ENCODE peak calls at places on chromosome 9, in six cellular contexts. One of them, this sample, is unnamed.

GRCh38 chr9:115022760-115023434 is 92.5 kb upstream of the TNFSF8 start:
- DNase-seq in lower lobe of right lung: no peak
- DNase-seq in NT2/D1: no peak
- DNase-seq in prostate gland: no peak
- DNase-seq in fibroblast of the aortic adventitia: peak
- DNase-seq in fibroblast of villous mesenchyme: no peak
- DNase-seq in this sample: no peak

GRCh38 chr9:75964431-75964830 is 74.0 kb downstream of the PCSK5 start:
- DNase-seq in prostate gland: no peak
- DNase-seq in NT2/D1: no peak
- DNase-seq in fibroblast of the aortic adventitia: peak
- DNase-seq in lower lobe of right lung: no peak
- DNase-seq in fibroblast of villous mesenchyme: no peak
- DNase-seq in this sample: peak

GRCh38 chr9:32431940-32432555 is 47.6 kb downstream of the ACO1 start:
- DNase-seq in fibroblast of villous mesenchyme: peak
- DNase-seq in prostate gland: peak
- DNase-seq in NT2/D1: no peak
- DNase-seq in fibroblast of the aortic adventitia: peak
- DNase-seq in lower lobe of right lung: no peak
- DNase-seq in this sample: peak

GRCh38 chr9:83219154-83219923 is 156.4 kb upstream of the RASEF start:
- DNase-seq in lower lobe of right lung: peak
- DNase-seq in prostate gland: peak
- DNase-seq in NT2/D1: peak
- DNase-seq in fibroblast of the aortic adventitia: peak
- DNase-seq in fibroblast of villous mesenchyme: peak
- DNase-seq in this sample: peak

GRCh38 chr9:91024841-91025240 is 223.2 kb downstream of the SYK start:
- DNase-seq in lower lobe of right lung: no peak
- DNase-seq in fibroblast of the aortic adventitia: no peak
- DNase-seq in prostate gland: no peak
- DNase-seq in NT2/D1: no peak
- DNase-seq in fibroblast of villous mesenchyme: no peak
- DNase-seq in this sample: no peak

GRCh38 chr9:3490957-3491356 is 34.8 kb downstream of the RFX3 start:
- DNase-seq in fibroblast of the aortic adventitia: no peak
- DNase-seq in NT2/D1: no peak
- DNase-seq in prostate gland: no peak
- DNase-seq in lower lobe of right lung: no peak
- DNase-seq in fibroblast of villous mesenchyme: no peak
- DNase-seq in this sample: no peak

GRCh38 chr9:127516835-127517607 is 65.7 kb downstream of the LRSAM1 start:
- DNase-seq in lower lobe of right lung: no peak
- DNase-seq in NT2/D1: no peak
- DNase-seq in fibroblast of villous mesenchyme: no peak
- DNase-seq in fibroblast of the aortic adventitia: no peak
- DNase-seq in prostate gland: no peak
- DNase-seq in this sample: no peak

GRCh38 chr9:3161912-3162311 is 318.0 kb upstream of the PUM3 start:
- DNase-seq in lower lobe of right lung: no peak
- DNase-seq in prostate gland: no peak
- DNase-seq in NT2/D1: no peak
- DNase-seq in fibroblast of villous mesenchyme: no peak
- DNase-seq in fibroblast of the aortic adventitia: no peak
- DNase-seq in this sample: no peak

GRCh38 chr9:115154969-115155534 is 37.1 kb upstream of the TNC start:
- DNase-seq in fibroblast of villous mesenchyme: no peak
- DNase-seq in prostate gland: no peak
- DNase-seq in fibroblast of the aortic adventitia: no peak
- DNase-seq in NT2/D1: no peak
- DNase-seq in lower lobe of right lung: no peak
- DNase-seq in this sample: no peak

GRCh38 chr9:35508069-35508468 is 18.2 kb downstream of the RUSC2 start:
- DNase-seq in lower lobe of right lung: no peak
- DNase-seq in fibroblast of villous mesenchyme: no peak
- DNase-seq in fibroblast of the aortic adventitia: no peak
- DNase-seq in prostate gland: no peak
- DNase-seq in NT2/D1: no peak
- DNase-seq in this sample: no peak

GRCh38 chr9:137423810-137424291 is 658 bp downstream of the NOXA1 start:
- DNase-seq in fibroblast of villous mesenchyme: no peak
- DNase-seq in lower lobe of right lung: peak
- DNase-seq in fibroblast of the aortic adventitia: no peak
- DNase-seq in NT2/D1: no peak
- DNase-seq in prostate gland: no peak
- DNase-seq in this sample: peak

GRCh38 chr9:135501261-135502167 is 1.0 kb downstream of the MRPS2 start:
- DNase-seq in prostate gland: no peak
- DNase-seq in NT2/D1: no peak
- DNase-seq in lower lobe of right lung: peak
- DNase-seq in fibroblast of villous mesenchyme: no peak
- DNase-seq in fibroblast of the aortic adventitia: no peak
- DNase-seq in this sample: no peak

GRCh38 chr9:83965350-83966208 is 14.4 kb downstream of the HNRNPK start:
- DNase-seq in NT2/D1: no peak
- DNase-seq in prostate gland: no peak
- DNase-seq in fibroblast of the aortic adventitia: peak
- DNase-seq in lower lobe of right lung: no peak
- DNase-seq in fibroblast of villous mesenchyme: peak
- DNase-seq in this sample: no peak

GRCh38 chr9:33170464-33171156 is 3.5 kb upstream of the B4GALT1 start:
- DNase-seq in NT2/D1: no peak
- DNase-seq in lower lobe of right lung: peak
- DNase-seq in fibroblast of villous mesenchyme: peak
- DNase-seq in prostate gland: peak
- DNase-seq in fibroblast of the aortic adventitia: no peak
- DNase-seq in this sample: peak

GRCh38 chr9:20557286-20557685 is 65.0 kb downstream of the MLLT3 start:
- DNase-seq in lower lobe of right lung: no peak
- DNase-seq in NT2/D1: no peak
- DNase-seq in fibroblast of the aortic adventitia: no peak
- DNase-seq in prostate gland: no peak
- DNase-seq in fibroblast of villous mesenchyme: no peak
- DNase-seq in this sample: no peak

GRCh38 chr9:113728989-113729388 is 147.1 kb upstream of the ZNF618 start:
- DNase-seq in fibroblast of the aortic adventitia: no peak
- DNase-seq in prostate gland: no peak
- DNase-seq in lower lobe of right lung: no peak
- DNase-seq in fibroblast of villous mesenchyme: no peak
- DNase-seq in NT2/D1: no peak
- DNase-seq in this sample: no peak

GRCh38 chr9:106920701-106921283 is 57.8 kb downstream of the ZNF462 start:
- DNase-seq in lower lobe of right lung: no peak
- DNase-seq in prostate gland: no peak
- DNase-seq in fibroblast of the aortic adventitia: peak
- DNase-seq in fibroblast of villous mesenchyme: peak
- DNase-seq in NT2/D1: no peak
- DNase-seq in this sample: peak
- H3K4me3 ChIP-seq in lower lobe of right lung: no peak
- H3K4me3 ChIP-seq in prostate gland: no peak
- H3K4me3 ChIP-seq in fibroblast of the aortic adventitia: peak
- H3K4me3 ChIP-seq in fibroblast of villous mesenchyme: peak
- H3K4me3 ChIP-seq in NT2/D1: no peak
- H3K4me3 ChIP-seq in this sample: no peak

GRCh38 chr9:70601000-70601929 is 186.8 kb upstream of the KLF9 start:
- DNase-seq in fibroblast of villous mesenchyme: peak
- DNase-seq in fibroblast of the aortic adventitia: peak
- DNase-seq in prostate gland: peak
- DNase-seq in lower lobe of right lung: peak
- DNase-seq in NT2/D1: no peak
- DNase-seq in this sample: peak
- H3K4me3 ChIP-seq in fibroblast of villous mesenchyme: peak
- H3K4me3 ChIP-seq in fibroblast of the aortic adventitia: peak
- H3K4me3 ChIP-seq in prostate gland: no peak
- H3K4me3 ChIP-seq in lower lobe of right lung: peak
- H3K4me3 ChIP-seq in NT2/D1: no peak
- H3K4me3 ChIP-seq in this sample: no peak

GRCh38 chr9:106581973-106582372 is 281.0 kb upstream of the ZNF462 start:
- DNase-seq in prostate gland: no peak
- DNase-seq in fibroblast of villous mesenchyme: no peak
- DNase-seq in lower lobe of right lung: no peak
- DNase-seq in fibroblast of the aortic adventitia: no peak
- DNase-seq in NT2/D1: no peak
- DNase-seq in this sample: no peak
- H3K4me3 ChIP-seq in prostate gland: no peak
- H3K4me3 ChIP-seq in fibroblast of villous mesenchyme: no peak
- H3K4me3 ChIP-seq in lower lobe of right lung: no peak
- H3K4me3 ChIP-seq in fibroblast of the aortic adventitia: no peak
- H3K4me3 ChIP-seq in NT2/D1: no peak
- H3K4me3 ChIP-seq in this sample: no peak

DNA sequence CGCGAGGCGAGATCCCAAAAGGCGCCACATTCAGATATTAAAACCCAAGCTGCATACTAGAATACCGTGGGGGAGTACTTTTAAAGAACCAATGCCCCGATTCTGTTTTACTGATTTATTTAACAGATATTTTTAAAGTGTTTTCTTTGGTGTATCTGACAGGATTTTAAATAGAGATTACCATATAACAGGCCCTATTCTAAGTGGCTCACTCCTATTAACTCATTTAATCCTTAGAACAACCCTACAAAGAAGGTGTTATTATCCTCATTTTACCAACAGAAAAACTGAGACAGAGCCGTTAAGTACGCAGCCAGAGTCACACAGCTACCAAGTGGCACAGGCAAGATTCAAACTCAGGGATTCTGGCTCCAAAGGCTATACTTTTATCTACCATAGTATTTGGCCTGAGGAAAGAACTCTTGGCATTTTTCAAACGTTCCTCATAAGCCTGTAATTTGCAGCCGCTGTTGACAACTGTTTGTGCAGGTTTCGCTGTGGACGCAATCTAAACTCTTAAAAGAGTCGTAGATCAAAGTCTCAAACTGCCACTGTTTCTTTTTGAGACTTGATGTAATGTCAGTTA is 550 bp upstream of the TMEM245 start:
- DNase-seq in fibroblast of the aortic adventitia: no peak
- DNase-seq in prostate gland: no peak
- DNase-seq in NT2/D1: no peak
- DNase-seq in lower lobe of right lung: no peak
- DNase-seq in fibroblast of villous mesenchyme: no peak
- DNase-seq in this sample: no peak
- H3K4me3 ChIP-seq in fibroblast of the aortic adventitia: no peak
- H3K4me3 ChIP-seq in prostate gland: no peak
- H3K4me3 ChIP-seq in NT2/D1: no peak
- H3K4me3 ChIP-seq in lower lobe of right lung: peak
- H3K4me3 ChIP-seq in fibroblast of villous mesenchyme: no peak
- H3K4me3 ChIP-seq in this sample: peak

DNA sequence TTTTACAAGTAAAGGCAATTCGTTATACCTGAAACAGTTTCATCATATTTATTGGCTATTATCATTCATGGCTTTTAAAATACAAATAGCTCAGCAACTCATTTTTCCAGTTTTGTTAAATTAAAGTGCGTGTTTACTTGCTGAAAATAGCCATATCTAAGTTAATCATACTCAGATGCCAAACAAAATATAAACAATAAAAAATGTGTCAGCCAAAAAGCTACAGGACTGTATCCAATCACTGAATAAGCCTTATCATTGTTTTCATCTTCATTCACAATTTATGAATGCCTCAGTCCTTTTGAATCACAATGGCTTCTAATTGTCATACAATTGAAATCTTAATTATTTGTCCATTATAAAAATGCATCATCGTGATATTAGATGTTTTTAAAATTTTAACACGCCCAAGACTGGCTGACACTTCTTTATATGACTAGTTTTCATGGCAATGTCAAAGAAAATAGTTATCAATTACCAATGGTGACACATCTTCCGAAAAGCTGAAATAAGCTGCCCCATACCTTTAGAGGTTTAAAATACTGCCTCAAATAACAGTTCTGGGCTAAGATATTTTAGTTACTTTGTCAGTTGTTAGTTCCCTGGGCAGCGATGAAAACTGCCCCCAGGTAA is 1.9 kb downstream of the NFIB start:
- DNase-seq in lower lobe of right lung: no peak
- DNase-seq in prostate gland: no peak
- DNase-seq in fibroblast of villous mesenchyme: no peak
- DNase-seq in NT2/D1: no peak
- DNase-seq in fibroblast of the aortic adventitia: peak
- DNase-seq in this sample: no peak
- H3K4me3 ChIP-seq in lower lobe of right lung: peak
- H3K4me3 ChIP-seq in prostate gland: peak
- H3K4me3 ChIP-seq in fibroblast of villous mesenchyme: peak
- H3K4me3 ChIP-seq in NT2/D1: no peak
- H3K4me3 ChIP-seq in fibroblast of the aortic adventitia: peak
- H3K4me3 ChIP-seq in this sample: peak

GRCh38 chr9:38619556-38620447 is 594 bp downstream of the ANKRD18A start:
- DNase-seq in prostate gland: peak
- DNase-seq in lower lobe of right lung: peak
- DNase-seq in NT2/D1: no peak
- DNase-seq in fibroblast of villous mesenchyme: no peak
- DNase-seq in fibroblast of the aortic adventitia: no peak
- DNase-seq in this sample: peak
- H3K4me3 ChIP-seq in prostate gland: peak
- H3K4me3 ChIP-seq in lower lobe of right lung: peak
- H3K4me3 ChIP-seq in NT2/D1: peak
- H3K4me3 ChIP-seq in fibroblast of villous mesenchyme: peak
- H3K4me3 ChIP-seq in fibroblast of the aortic adventitia: peak
- H3K4me3 ChIP-seq in this sample: peak